ENCODE peak calls at places on chromosome 13, in ten cellular contexts. Z is GM23338, O is SK-N-SH, C is transverse colon, L is spleen, R is endothelial cell of umbilical vein, J is stomach, F is esophagus muscularis mucosa, T is Panc1, D is HCT116. I is an unnamed sample. For H3K4me1, the result is how much of the 10 kb centered on the place peaks cover.

GRCh38 chr13:27339299-27339698 is 68.7 kb downstream of the RASL11A start:
- DNase-seq in C (peak), O (peak), F (no peak), Z (peak), D (peak), R (peak), J (peak), L (no peak), T (no peak), I (no peak)

GRCh38 chr13:78603240-78603947 is at the start of gene POU4F1:
- DNase-seq in J (no peak), Z (peak), C (peak), F (no peak), O (peak), T (no peak), R (peak), D (no peak), L (peak), I (peak)

GRCh38 chr13:96617528-96617927 is 376.7 kb downstream of the OXGR1 start:
- DNase-seq in T (no peak), D (no peak), R (no peak), L (no peak), Z (no peak), C (no peak), O (no peak), F (no peak), J (no peak), I (no peak)

GRCh38 chr13:48412881-48413351 is at the start of gene LPAR6:
- DNase-seq in C (no peak), R (peak), D (no peak), F (no peak), Z (peak), L (no peak), J (no peak), T (no peak), O (no peak), I (no peak)

GRCh38 chr13:30585748-30586262 is 31.9 kb upstream of the USPL1 start:
- DNase-seq in T (no peak), R (no peak), C (no peak), Z (no peak), L (no peak), J (no peak), F (no peak), O (no peak), D (no peak), I (no peak)

GRCh38 chr13:44906758-44907157 is 82.5 kb downstream of the NUFIP1 start:
- DNase-seq in O (no peak), R (no peak), Z (no peak), J (peak), F (no peak), C (peak), D (no peak), L (no peak), T (no peak), I (no peak)

GRCh38 chr13:108777421-108778420 is 148.3 kb downstream of the MYO16 start:
- DNase-seq in J (no peak), D (peak), T (no peak), Z (peak), C (no peak), O (no peak), L (no peak), F (no peak), R (no peak), I (no peak)

GRCh38 chr13:112453207-112453829 is 77.2 kb downstream of the SPACA7 start:
- DNase-seq in O (no peak), L (peak), Z (no peak), R (no peak), D (no peak), F (peak), J (peak), T (no peak), C (no peak), I (peak)

GRCh38 chr13:76663941-76664340 is 222.3 kb downstream of the KCTD12 start:
- DNase-seq in R (no peak), J (no peak), O (no peak), F (no peak), T (no peak), C (no peak), Z (no peak), D (no peak), L (no peak), I (no peak)

GRCh38 chr13:90362718-90363117 is 984.8 kb upstream of the MIR17HG start:
- DNase-seq in L (no peak), F (no peak), O (no peak), J (no peak), C (no peak), D (no peak), T (no peak), R (no peak), Z (no peak), I (no peak)

GRCh38 chr13:50400930-50401553 is 385.8 kb downstream of the KCNRG start:
- DNase-seq in O (no peak), L (no peak), T (no peak), F (no peak), D (no peak), J (no peak), Z (no peak), R (peak), C (no peak), I (no peak)
- H3K4me1 ChIP-seq in O (under half), L (under half), T (under half), F (under half), D (under half), J (under half), Z (under half), R (under half), C (under half), I (under half)

GRCh38 chr13:94590744-94591143 is 5.2 kb downstream of the TGDS start:
- DNase-seq in F (no peak), T (no peak), C (no peak), Z (no peak), J (no peak), D (no peak), O (no peak), R (no peak), L (no peak), I (no peak)

GRCh38 chr13:94586371-94586770 is 9.6 kb downstream of the TGDS start:
- DNase-seq in L (no peak), T (no peak), C (no peak), R (no peak), J (no peak), O (no peak), Z (no peak), D (no peak), F (no peak), I (no peak)

GRCh38 chr13:94583926-94584325 is 12.0 kb downstream of the TGDS start:
- DNase-seq in O (no peak), C (no peak), Z (no peak), T (no peak), F (no peak), R (no peak), J (no peak), L (no peak), D (no peak), I (no peak)

GRCh38 chr13:94588575-94588974 is 7.4 kb downstream of the TGDS start:
- DNase-seq in O (no peak), L (no peak), C (no peak), T (no peak), R (no peak), J (no peak), D (no peak), F (no peak), Z (no peak), I (no peak)

DNA sequence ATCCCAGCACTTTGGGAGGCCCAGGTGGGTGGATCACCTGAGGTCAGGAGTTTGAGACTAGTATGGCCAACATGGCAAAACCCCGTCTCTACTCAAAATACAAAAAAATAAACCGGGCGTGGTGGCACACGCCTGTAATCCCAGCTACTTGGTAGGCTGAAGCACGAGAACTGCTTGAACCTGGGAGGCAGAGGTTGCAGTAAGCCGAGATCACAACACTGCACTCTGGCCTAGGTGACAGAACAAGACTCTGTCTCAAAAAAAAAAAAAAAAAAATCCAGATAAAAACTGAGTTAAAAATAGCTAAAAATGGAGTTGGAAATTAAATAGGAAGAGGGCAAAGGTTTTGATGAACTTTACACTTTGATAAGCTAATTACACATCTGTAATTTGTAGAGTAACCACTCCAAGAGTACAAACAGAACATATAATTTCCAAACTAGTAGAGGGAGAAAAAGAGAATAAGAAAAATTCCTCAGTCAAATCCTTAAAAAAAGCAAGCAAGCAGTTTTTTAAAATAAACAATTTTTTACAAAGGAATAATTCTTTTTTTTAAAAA is 10.3 kb downstream of the TGDS start:
- DNase-seq in Z (no peak), J (no peak), T (no peak), F (no peak), D (no peak), O (no peak), L (no peak), C (no peak), R (no peak), I (no peak)
- TF ChIP-seq POLR2AphosphoS5 in Z (no peak), J (no peak), T (no peak), F (no peak), D (no peak), O (no peak), L (no peak), C (no peak), R (no peak), I (no peak)

GRCh38 chr13:97979556-97979955 is 26.1 kb downstream of the IPO5 start:
- DNase-seq in C (no peak), O (no peak), F (no peak), D (no peak), Z (no peak), L (no peak), R (no peak), T (no peak), J (no peak), I (no peak)
- H3K4me3 ChIP-seq in C (no peak), O (no peak), F (no peak), D (no peak), Z (no peak), L (no peak), R (no peak), T (no peak), J (no peak), I (no peak)

DNA sequence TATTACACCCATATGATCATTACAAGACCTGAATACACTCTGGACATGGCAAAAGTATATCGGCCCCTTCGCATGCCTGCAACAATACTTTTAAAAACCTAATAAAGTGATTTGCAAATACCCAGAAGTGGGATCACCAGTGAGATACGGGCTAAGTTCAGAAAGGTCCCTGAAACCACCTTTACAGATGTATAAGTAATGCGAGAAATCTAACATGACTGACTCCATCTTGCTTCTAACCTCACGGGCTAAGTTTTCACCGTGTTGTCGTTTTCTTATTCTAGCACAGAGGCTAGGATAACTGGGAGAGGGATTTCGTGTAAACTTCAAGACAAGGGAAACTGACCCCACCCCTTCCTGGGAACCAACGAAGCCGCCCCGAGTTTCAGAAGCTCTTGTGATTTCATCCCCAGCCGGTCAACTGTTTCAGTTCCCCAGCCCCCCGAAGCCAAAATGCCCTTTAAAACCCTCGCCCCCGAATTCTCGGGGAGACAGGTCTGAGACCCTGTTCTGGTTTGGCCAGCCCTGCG is 703 bp downstream of the NEK3 start:
- DNase-seq in L (no peak), D (no peak), F (peak), R (peak), T (no peak), C (peak), J (no peak), O (peak), Z (peak), I (no peak)
- H3K4me1 ChIP-seq in L (under half), D (under half), F (under half), R (half or more), T (under half), C (under half), J (under half), O (under half), Z (under half), I (under half)

DNA sequence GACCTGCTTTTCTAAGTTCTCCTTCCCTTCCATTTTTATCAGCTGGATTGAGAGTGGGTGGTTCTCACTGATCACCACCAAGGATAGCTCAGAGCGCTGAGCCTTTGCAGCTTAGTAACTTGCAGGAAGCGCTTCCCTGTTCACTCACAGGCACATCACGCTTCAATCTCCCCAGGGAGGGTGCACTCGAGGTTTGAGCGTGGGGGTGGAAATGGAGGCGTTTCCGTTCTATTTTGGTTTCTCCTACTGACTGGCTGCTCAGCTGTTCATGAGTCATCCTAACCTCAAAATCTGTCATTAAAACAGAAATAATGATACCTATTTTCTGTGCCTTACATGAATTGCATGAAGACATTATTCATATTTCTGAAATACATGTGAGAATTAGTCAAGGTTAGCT is 292.1 kb downstream of the SPRY2 start:
- DNase-seq in F (peak), C (peak), D (peak), O (no peak), Z (peak), J (peak), L (peak), T (peak), R (peak), I (peak)
- TF ChIP-seq POLR2AphosphoS5 in F (peak), C (no peak), D (no peak), O (peak), Z (no peak), J (no peak), L (peak), T (no peak), R (peak), I (no peak)

DNA sequence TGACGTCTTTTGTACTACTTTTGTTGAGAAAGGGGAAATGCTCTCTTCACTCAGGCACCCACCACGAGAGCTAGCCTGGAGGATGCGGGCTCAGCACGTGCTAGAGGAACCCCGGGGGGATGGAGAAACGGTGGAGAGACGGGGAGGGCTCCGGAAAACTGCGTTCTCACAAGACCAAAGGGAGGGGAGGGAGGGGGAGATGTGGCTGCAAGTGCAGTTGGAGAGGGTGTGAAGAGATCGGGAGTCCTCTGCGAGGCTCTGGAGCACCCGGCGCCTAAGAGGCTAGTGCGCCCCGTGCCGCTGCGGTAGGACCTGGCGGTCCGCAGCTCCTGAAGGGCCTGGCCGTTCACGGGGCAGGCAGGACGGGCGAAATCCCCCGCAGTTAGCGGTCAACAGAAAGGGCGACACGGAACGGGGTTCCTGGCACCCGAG is 43.4 kb upstream of the XPO4 start:
- DNase-seq in O (peak), F (no peak), L (no peak), J (no peak), R (peak), C (peak), D (no peak), Z (peak), T (no peak), I (peak)
- H3K4me3 ChIP-seq in O (peak), F (peak), L (peak), J (peak), R (peak), C (no peak), D (no peak), Z (peak), T (no peak), I (no peak)

GRCh38 chr13:40597735-40598365 is 68.6 kb downstream of the FOXO1 start:
- DNase-seq in T (no peak), Z (peak), C (no peak), D (no peak), F (peak), L (no peak), O (no peak), R (no peak), J (peak), I (peak)
- H3K4me1 ChIP-seq in T (under half), Z (half or more), C (under half), D (under half), F (half or more), L (half or more), O (under half), R (under half), J (under half), I (under half)

GRCh38 chr13:36371185-36371584 is 25.0 kb upstream of the SPART start:
- DNase-seq in O (no peak), J (no peak), D (no peak), R (no peak), T (no peak), L (no peak), Z (no peak), C (no peak), F (no peak), I (no peak)
- TF ChIP-seq POLR2AphosphoS5 in O (no peak), J (no peak), D (no peak), R (no peak), T (no peak), L (no peak), Z (no peak), C (no peak), F (no peak), I (no peak)

GRCh38 chr13:59750860-59751259 is 412.9 kb downstream of the DIAPH3 start:
- DNase-seq in F (no peak), Z (peak), T (no peak), J (no peak), R (peak), C (no peak), L (no peak), O (peak), D (no peak), I (no peak)
- H3K4me3 ChIP-seq in F (peak), Z (peak), T (no peak), J (no peak), R (no peak), C (no peak), L (no peak), O (peak), D (no peak), I (no peak)

GRCh38 chr13:51831519-51831918 is 13.5 kb downstream of the TMEM272 start:
- DNase-seq in J (no peak), T (no peak), C (no peak), D (no peak), Z (no peak), R (no peak), L (no peak), F (no peak), O (no peak), I (no peak)

GRCh38 chr13:51832471-51833152 is 12.4 kb downstream of the TMEM272 start:
- DNase-seq in Z (peak), O (peak), J (no peak), F (no peak), D (no peak), T (no peak), C (peak), L (no peak), R (peak), I (no peak)

GRCh38 chr13:51833980-51834379 is 11.0 kb downstream of the TMEM272 start:
- DNase-seq in T (no peak), L (no peak), C (no peak), R (no peak), D (no peak), Z (no peak), O (no peak), J (no peak), F (no peak), I (no peak)

GRCh38 chr13:51837016-51837415 is 8.0 kb downstream of the TMEM272 start:
- DNase-seq in Z (no peak), L (no peak), F (no peak), J (no peak), T (no peak), R (no peak), C (no peak), D (no peak), O (no peak), I (no peak)

GRCh38 chr13:51834581-51835158 is 10.3 kb downstream of the TMEM272 start:
- DNase-seq in R (no peak), Z (no peak), L (no peak), C (no peak), O (peak), D (no peak), J (no peak), T (no peak), F (no peak), I (no peak)
- H3K4me1 ChIP-seq in R (under half), Z (under half), L (under half), C (under half), O (under half), D (under half), J (under half), T (under half), F (under half), I (under half)